ENCODE peak calls at places on chromosomes 11 and 22, in seven cellular contexts. V is coronary artery, O is uterus, I is A549, X is type B pancreatic cell, P is cardiac muscle cell, B is retinal pigment epithelial cell. R is an unnamed sample.

GRCh38 chr11:70413151-70413550 is 14.8 kb downstream of the CTTN start:
- DNase-seq in V (no peak), O (no peak), I (no peak), X (no peak), P (no peak), B (no peak), R (no peak)

GRCh38 chr11:76781046-76781801 is 1.9 kb upstream of the TSKU start:
- DNase-seq in V (no peak), O (no peak), I (no peak), X (no peak), P (no peak), B (no peak), R (no peak)

GRCh38 chr11:62647609-62648005 is 1.2 kb upstream of the GANAB start:
- DNase-seq in V (no peak), O (no peak), I (no peak), X (no peak), P (no peak), B (no peak), R (no peak)

GRCh38 chr11:84886344-84886743 is 740.8 kb downstream of the DLG2 start:
- DNase-seq in V (no peak), O (no peak), I (no peak), X (no peak), P (no peak), B (no peak), R (no peak)

GRCh38 chr11:4704054-4704789 is at the start of gene MMP26:
- DNase-seq in V (no peak), O (no peak), I (no peak), X (no peak), P (no peak), B (no peak), R (no peak)

GRCh38 chr11:100805509-100806199 is 118.6 kb downstream of the ARHGAP42 start:
- DNase-seq in V (no peak), O (no peak), I (no peak), X (no peak), P (peak), B (no peak), R (no peak)

GRCh38 chr11:83819936-83820549 is 533.9 kb upstream of the CCDC90B start:
- DNase-seq in V (no peak), O (no peak), I (peak), X (no peak), P (peak), B (peak), R (peak)

GRCh38 chr11:10309163-10310093 is 4.6 kb downstream of the ADM start:
- DNase-seq in V (no peak), O (peak), I (peak), X (no peak), P (peak), B (no peak), R (no peak)

GRCh38 chr22:27876684-27877083 is 42.4 kb downstream of the PITPNB start:
- DNase-seq in V (no peak), O (no peak), I (no peak), X (no peak), P (peak), B (no peak), R (no peak)

GRCh38 chr22:32317524-32317923 is 40.1 kb upstream of the RFPL3 start:
- DNase-seq in V (no peak), O (no peak), I (no peak), X (no peak), P (no peak), B (no peak), R (no peak)

GRCh38 chr22:48605856-48606255 is 1221.8 kb downstream of the BRD1 start:
- DNase-seq in V (no peak), O (no peak), I (peak), X (no peak), P (no peak), B (peak), R (no peak)

GRCh38 chr11:127106142-127106541 is 105.6 kb upstream of the KIRREL3 start:
- DNase-seq in V (no peak), O (no peak), I (no peak), X (no peak), P (no peak), B (no peak), R (no peak)

GRCh38 chr11:37861671-37862070 is 1263.6 kb upstream of the RAG2 start:
- DNase-seq in V (no peak), O (no peak), I (no peak), X (no peak), P (no peak), B (no peak), R (no peak)

GRCh38 chr11:134556186-134556585 is 144.1 kb upstream of the B3GAT1 start:
- DNase-seq in V (peak), O (no peak), I (no peak), X (no peak), P (no peak), B (no peak), R (no peak)

GRCh38 chr22:37260939-37261338 is 16.9 kb upstream of the RAC2 start:
- DNase-seq in V (no peak), O (no peak), I (peak), X (no peak), P (peak), B (no peak), R (peak)

GRCh38 chr11:127006311-127006710 is 5.7 kb upstream of the KIRREL3 start:
- DNase-seq in V (no peak), O (no peak), I (no peak), X (no peak), P (no peak), B (no peak), R (no peak)

GRCh38 chr11:123924027-123924426 is 15.4 kb upstream of the OR4D5 start:
- DNase-seq in V (no peak), O (no peak), I (no peak), X (no peak), P (no peak), B (no peak), R (no peak)

GRCh38 chr11:70341881-70342429 is 56.4 kb upstream of the CTTN start:
- DNase-seq in V (no peak), O (no peak), I (no peak), X (no peak), P (no peak), B (no peak), R (no peak)

GRCh38 chr11:36098976-36099375 is 155.1 kb downstream of the LDLRAD3 start:
- DNase-seq in V (peak), O (no peak), I (no peak), X (no peak), P (no peak), B (no peak), R (no peak)

GRCh38 chr11:62775646-62776045 is 4.5 kb downstream of the TAF6L start:
- DNase-seq in V (no peak), O (no peak), I (no peak), X (no peak), P (no peak), B (no peak), R (no peak)

GRCh38 chr11:76577199-76577920 is 93.2 kb downstream of the LRRC32 start:
- DNase-seq in V (peak), O (no peak), I (peak), X (no peak), P (peak), B (peak), R (no peak)

GRCh38 chr22:44185237-44186120 is 4.8 kb downstream of the PARVG start:
- DNase-seq in V (no peak), O (no peak), I (no peak), X (no peak), P (no peak), B (no peak), R (no peak)

GRCh38 chr11:957201-957920 is 31.7 kb downstream of the AP2A2 start:
- DNase-seq in V (no peak), O (no peak), I (no peak), X (no peak), P (no peak), B (no peak), R (no peak)

GRCh38 chr11:112016088-112016764 is 9.0 kb upstream of the DLAT start:
- DNase-seq in V (no peak), O (no peak), I (no peak), X (no peak), P (peak), B (no peak), R (peak)

GRCh38 chr11:112318193-112318592 is 57.5 kb upstream of the PLET1 start:
- DNase-seq in V (no peak), O (no peak), I (peak), X (no peak), P (peak), B (peak), R (no peak)

GRCh38 chr11:7889985-7890384 is 41.1 kb downstream of the OR10A6 start:
- DNase-seq in V (no peak), O (no peak), I (no peak), X (no peak), P (no peak), B (no peak), R (no peak)
- TF ChIP-seq CTCF in V (no peak), O (no peak), I (no peak), X (no peak), P (no peak), B (no peak), R (no peak)

DNA sequence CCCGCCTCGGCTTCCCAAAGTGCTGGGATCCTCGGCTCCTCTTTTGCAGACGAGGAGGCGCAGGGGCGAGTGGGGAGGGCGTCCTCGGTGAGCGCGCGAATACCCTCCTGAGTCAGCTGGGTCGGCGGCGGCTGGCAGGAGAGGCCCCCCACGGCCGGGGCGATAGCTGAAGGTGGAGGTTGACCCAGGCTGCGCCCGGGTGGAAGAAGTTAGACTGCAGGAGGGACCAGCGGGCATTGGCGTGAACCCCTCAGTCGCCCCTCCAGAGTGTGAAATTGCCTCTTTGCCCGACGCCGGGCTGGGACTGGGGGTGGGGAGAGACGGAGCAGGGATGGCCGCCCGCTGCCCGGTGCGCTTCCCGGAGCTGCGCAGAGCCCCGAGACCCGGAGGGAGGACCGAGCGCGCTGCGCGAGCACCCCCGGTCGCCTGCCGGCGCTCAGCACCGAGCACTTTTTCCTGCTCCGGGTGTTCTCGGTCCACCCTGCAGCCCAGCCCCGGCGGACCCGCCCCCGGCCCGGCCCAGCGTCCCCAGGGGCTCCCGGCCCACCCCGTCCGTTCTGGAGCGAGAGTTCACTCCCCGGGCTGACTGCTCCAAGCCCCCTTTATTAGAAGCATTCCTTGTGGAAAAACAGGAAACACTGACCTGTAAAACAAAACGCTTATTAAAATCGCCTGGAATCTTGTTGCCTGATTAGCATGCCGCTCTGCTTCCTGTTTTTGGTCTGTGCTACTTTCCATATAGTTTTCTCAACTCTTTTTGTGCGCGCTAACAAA is 13.7 kb upstream of the CPT1A start:
- DNase-seq in V (no peak), O (peak), I (no peak), X (no peak), P (peak), B (no peak), R (peak)
- TF ChIP-seq CTCF in V (no peak), O (no peak), I (no peak), X (peak), P (peak), B (no peak), R (no peak)

GRCh38 chr11:59221438-59221837 is 8.7 kb upstream of the MPEG1 start:
- DNase-seq in V (no peak), O (no peak), I (peak), X (no peak), P (peak), B (no peak), R (no peak)
- TF ChIP-seq CTCF in V (no peak), O (no peak), I (no peak), X (no peak), P (peak), B (no peak), R (no peak)

GRCh38 chr11:110430267-110431211 is 791 bp downstream of the FDX1 start:
- DNase-seq in V (peak), O (no peak), I (no peak), X (no peak), P (peak), B (no peak), R (peak)
- TF ChIP-seq CTCF in V (no peak), O (no peak), I (no peak), X (no peak), P (no peak), B (no peak), R (no peak)

DNA sequence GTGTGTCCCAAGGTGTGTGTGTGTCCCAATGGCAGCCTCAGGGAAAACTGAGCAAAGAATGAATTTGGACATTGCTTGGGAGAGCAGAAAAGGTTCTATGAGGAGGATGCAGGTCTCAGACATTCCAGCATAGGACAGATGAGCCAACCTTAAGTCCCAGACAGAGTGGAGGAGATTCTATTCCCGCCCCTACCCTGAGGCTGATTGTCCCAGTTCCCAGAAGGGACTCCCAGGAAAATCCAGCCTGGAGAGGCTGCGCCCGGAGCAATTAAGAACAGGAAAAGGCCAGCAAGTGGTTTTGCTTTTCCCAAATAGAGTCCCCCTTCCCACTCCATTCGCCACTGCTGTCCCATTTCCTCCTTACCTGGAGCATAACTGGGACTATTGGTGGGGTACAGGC is 54.1 kb downstream of the RELT start:
- DNase-seq in V (no peak), O (no peak), I (no peak), X (no peak), P (no peak), B (no peak), R (no peak)
- TF ChIP-seq CTCF in V (no peak), O (no peak), I (no peak), X (no peak), P (no peak), B (no peak), R (no peak)

DNA sequence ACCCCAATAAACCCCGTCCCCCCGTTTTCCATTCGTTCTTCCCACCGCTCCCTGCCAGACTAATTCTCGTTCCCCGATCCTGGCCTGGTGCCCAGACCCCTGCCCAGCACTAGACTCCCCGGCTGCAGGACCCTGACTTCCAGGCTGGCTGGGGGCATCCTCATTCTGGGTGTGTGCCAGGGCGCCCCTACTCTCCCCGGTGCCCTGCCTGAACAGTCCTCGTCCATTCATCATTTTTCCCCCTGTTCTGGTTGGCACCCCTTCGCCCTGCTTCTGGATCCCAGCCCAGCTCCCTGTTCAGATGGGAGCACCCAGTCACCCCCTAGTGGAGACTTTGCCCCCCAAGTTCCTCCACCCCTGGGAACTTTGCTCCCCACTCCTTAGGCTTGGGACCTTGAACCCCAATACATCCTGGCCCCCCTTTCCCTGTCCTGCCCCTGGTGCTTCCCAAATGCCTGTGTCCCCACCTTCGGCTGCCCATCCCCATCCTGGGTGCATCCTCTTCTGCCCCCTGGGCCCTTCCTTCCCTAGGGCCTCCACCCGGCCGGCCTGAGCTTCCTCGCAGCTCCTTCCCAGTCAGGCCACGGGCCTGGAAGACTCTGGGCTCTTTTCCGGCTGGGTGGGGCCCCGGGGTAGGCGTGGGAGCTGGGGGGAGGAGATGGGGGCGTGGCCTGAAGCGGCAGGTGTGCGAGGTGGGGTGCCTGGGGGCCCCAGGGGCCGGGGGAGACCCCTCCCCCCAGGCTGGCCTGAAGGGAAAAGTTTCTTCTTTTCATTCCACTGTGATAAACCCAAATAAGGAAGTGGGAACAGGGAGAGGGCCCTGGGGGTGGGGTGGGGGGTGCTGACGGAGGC is 882 bp downstream of the PLCB3 start:
- DNase-seq in V (no peak), O (peak), I (no peak), X (no peak), P (peak), B (no peak), R (peak)
- TF ChIP-seq CTCF in V (no peak), O (peak), I (peak), X (peak), P (peak), B (peak), R (peak)

DNA sequence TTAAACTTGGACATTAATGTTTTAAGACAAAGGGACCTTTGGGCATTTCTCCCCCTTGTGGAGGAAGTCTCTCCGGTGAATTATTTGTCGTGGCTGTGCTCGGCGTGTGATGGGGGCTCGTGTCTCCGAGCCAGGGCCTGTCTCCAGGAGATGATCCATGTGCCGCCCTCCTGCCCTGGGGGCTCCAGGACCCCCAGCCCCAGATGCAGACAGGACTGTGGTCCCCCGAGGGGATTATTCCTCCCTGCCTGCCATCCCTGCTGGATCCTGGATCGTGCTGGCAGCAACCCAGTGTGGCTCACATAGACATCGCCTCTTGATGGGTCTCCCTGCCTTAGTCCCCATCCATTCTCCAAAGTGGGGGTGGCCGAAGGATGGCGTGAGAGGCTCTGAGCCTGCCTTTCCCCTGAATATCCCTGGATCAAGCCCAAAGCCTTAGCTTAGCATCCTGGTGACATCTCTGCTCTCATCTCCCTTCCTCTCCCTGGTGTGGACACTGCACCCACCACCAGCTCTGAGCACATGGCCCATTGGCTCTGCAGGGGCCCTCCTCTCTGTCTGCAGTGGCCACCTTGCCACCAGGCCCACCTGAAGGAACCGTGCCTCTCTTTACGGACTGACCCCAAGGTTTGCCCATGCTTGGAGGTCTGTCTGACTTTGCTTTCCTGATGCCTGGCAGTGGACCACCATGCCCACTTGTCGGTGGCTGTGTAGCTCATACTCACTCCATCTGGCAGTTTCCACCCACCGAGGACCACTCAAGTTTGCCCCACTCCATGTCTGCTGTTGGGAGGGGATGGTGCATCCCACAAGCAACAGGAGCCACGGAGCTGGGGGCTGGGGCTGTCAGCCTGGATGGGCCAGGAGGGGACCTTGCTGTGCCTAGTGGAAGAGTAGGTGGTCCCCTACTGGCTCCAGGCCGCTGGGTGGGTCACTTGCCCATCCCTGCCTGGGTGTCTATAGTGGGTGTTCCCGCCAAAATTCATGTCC is 56.7 kb downstream of the SMIM38 start:
- DNase-seq in V (peak), O (no peak), I (no peak), X (peak), P (no peak), B (no peak), R (no peak)
- TF ChIP-seq CTCF in V (no peak), O (no peak), I (peak), X (peak), P (peak), B (peak), R (peak)

GRCh38 chr11:64843971-64844329 is 503 bp downstream of the CDC42BPG start:
- DNase-seq in V (no peak), O (no peak), I (no peak), X (no peak), P (no peak), B (no peak), R (no peak)
- TF ChIP-seq CTCF in V (no peak), O (no peak), I (no peak), X (no peak), P (no peak), B (no peak), R (no peak)

R was measured in GM13977.